ENCODE peak calls at places on chromosomes 4 and X, in four cellular contexts. F, Q, K and B are unnamed samples.

GRCh38 chr4:6692379-6692778 is 1.3 kb upstream of the S100P start:
- DNase-seq in K (no peak), Q (no peak), F (no peak), B (no peak)

GRCh38 chrX:47384502-47384901 is 14.1 kb downstream of the ZNF157 start:
- DNase-seq in K (peak; percentile 61), Q (no peak), F (peak; percentile 69), B (peak; percentile 9)

GRCh38 chr4:35100932-35101331 is 1143.4 kb downstream of the ARAP2 start:
- DNase-seq in Q (no peak), F (no peak), K (no peak), B (no peak)

GRCh38 chr4:174230148-174230547 is 53.3 kb downstream of the FBXO8 start:
- DNase-seq in Q (no peak), F (no peak), K (no peak), B (no peak)

GRCh38 chrX:130100180-130100579 is 10.1 kb downstream of the ELF4 start:
- DNase-seq in F (no peak), K (peak; percentile 88), Q (no peak), B (peak; percentile 40)

GRCh38 chrX:149527705-149528104 is 13.1 kb upstream of the EOLA1 start:
- DNase-seq in F (peak; percentile 53), Q (no peak), K (no peak), B (no peak)

GRCh38 chrX:123648028-123648810 is 84.6 kb downstream of the THOC2 start:
- DNase-seq in F (peak; percentile 83), K (no peak), Q (no peak), B (no peak)

GRCh38 chr4:38189445-38189844 is 229.2 kb downstream of the PTTG2 start:
- DNase-seq in Q (no peak), K (peak; percentile 75), F (peak; percentile 74), B (no peak)

GRCh38 chrX:130108647-130109428 is 1.5 kb downstream of the ELF4 start:
- DNase-seq in Q (no peak), F (peak; percentile 74), K (peak; percentile 69), B (peak; percentile 19)

GRCh38 chr4:123037809-123038208 is 115.4 kb upstream of the NUDT6 start:
- DNase-seq in K (no peak), Q (no peak), F (no peak), B (no peak)

GRCh38 chr4:30863031-30863430 is 142.9 kb downstream of the PCDH7 start:
- DNase-seq in Q (no peak), F (no peak), K (no peak), B (no peak)

GRCh38 chr4:181647396-181648107 is 595.6 kb upstream of the TENM3 start:
- DNase-seq in K (no peak), F (no peak), Q (no peak), B (no peak)

GRCh38 chrX:11210397-11210796 is 82.8 kb upstream of the AMELX start:
- DNase-seq in F (no peak), K (no peak), Q (no peak), B (no peak)

GRCh38 chrX:39443240-39443639 is 642.0 kb downstream of the MID1IP1 start:
- DNase-seq in F (no peak), K (no peak), Q (no peak), B (no peak)

GRCh38 chr4:186202490-186203140 is 11.2 kb downstream of the CYP4V2 start:
- DNase-seq in F (no peak), Q (no peak), K (no peak), B (no peak)

GRCh38 chr4:164357957-164358356 is 396.0 kb upstream of the SMIM31 start:
- DNase-seq in F (no peak), K (no peak), Q (no peak), B (no peak)

GRCh38 chrX:40073439-40074054 is 24.2 kb downstream of the BCOR start:
- DNase-seq in K (no peak), Q (no peak), F (no peak), B (no peak)

DNA sequence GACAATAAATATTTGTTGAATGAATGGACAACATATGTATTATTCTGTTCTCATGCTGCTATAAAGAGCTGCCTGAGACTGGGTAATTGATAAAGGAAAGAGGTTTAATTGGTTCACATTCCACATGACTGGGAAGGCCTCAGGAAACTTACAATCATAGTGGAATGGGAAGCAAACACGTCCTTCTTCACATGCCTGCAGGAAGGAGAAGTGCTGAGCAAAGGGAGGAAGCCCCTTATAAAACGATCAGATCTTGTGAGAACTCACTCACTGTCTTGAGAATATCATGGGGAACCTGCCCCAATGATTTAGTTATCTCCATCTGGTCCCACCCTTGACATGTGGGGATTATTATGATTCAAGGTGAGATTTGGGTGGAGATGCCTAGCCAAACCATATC is 233.9 kb upstream of the AADAT start:
- DNase-seq in K (no peak), Q (no peak), F (no peak), B (no peak)
- H3K4me3 ChIP-seq in K (no peak overlapping the region), Q (no peak overlapping the region), F (no peak overlapping the region), B (no peak overlapping the region)

GRCh38 chr4:55545133-55545532 is 1.6 kb downstream of the CLOCK start:
- DNase-seq in K (no peak), F (no peak), Q (no peak), B (no peak)
- H3K27ac ChIP-seq in K (peak overlapping the region; percentile 100), F (peak overlapping the region; percentile 92), Q (no peak overlapping the region), B (peak overlapping the region; percentile 99)

GRCh38 chrX:31007347-31007746 is 64.5 kb downstream of the FTHL17 start:
- DNase-seq in F (no peak), Q (no peak), K (no peak), B (no peak)

DNA sequence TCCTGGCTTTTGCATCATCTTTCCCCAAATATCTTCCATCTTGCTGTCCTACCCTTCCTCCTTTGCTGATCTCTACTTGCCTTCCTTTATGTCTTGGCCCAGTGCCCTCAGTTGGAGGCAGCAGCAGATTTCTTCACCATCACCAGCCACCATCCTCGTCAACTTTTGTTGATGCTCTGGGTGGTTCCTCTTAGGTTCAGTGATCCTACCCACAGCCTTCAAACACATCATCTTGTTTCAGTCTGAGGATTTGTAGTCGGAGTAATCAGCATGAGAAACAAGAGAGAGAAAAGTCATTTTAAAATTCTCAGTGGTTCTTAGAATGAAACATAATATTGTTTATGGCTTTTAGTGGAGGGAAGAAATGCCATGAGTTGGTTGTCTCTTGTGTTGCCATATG is 65.8 kb downstream of the FTHL17 start:
- DNase-seq in F (no peak), K (no peak), Q (no peak), B (no peak)
- H3K4me3 ChIP-seq in F (no peak overlapping the region), K (no peak overlapping the region), Q (no peak overlapping the region), B (no peak overlapping the region)

DNA sequence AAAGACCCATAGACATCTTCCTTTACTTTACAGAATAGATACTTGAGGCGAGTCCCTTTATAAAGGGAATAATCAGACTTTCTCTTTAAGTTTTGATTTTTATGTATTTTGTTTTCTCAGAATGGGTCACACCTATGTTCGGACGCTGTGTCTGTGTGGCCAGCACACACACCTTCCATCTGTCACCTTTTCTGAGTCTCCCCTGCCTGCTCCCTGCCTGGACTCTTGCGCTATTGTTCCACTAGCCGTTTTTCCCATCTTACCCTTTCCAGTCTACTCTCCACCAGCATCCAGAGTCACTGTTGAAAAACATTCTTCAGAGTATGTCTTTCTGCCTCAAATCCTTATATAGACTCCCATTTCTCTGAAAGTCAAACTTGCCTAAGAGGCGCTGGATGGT is 236.1 kb downstream of the MAML3 start:
- DNase-seq in Q (no peak), F (no peak), K (no peak), B (no peak)
- H3K27ac ChIP-seq in Q (peak overlapping the region; percentile 82), F (no peak overlapping the region), K (peak overlapping the region; percentile 72), B (no peak overlapping the region)

GRCh38 chrX:134542485-134542884 is 82.5 kb downstream of the HPRT1 start:
- DNase-seq in K (no peak), Q (no peak), F (peak; percentile 53), B (no peak)

GRCh38 chrX:134545524-134545923 is 85.6 kb downstream of the HPRT1 start:
- DNase-seq in F (no peak), K (no peak), Q (no peak), B (no peak)

GRCh38 chrX:134543201-134543797 is 83.3 kb downstream of the HPRT1 start:
- DNase-seq in Q (no peak), F (no peak), K (no peak), B (no peak)

GRCh38 chrX:134544614-134545255 is 84.8 kb downstream of the HPRT1 start:
- DNase-seq in K (no peak), Q (no peak), F (no peak), B (no peak)

GRCh38 chrX:134544189-134544588 is 84.2 kb downstream of the HPRT1 start:
- DNase-seq in Q (no peak), K (no peak), F (no peak), B (no peak)
- H3K4me3 ChIP-seq in Q (peak overlapping the region; percentile 49), K (no peak overlapping the region), F (no peak overlapping the region), B (no peak overlapping the region)